ENCODE peak calls at places on chromosome 1, in five cellular contexts. I is activated CD8-positive, alpha-beta memory T cell treated with anti-CD3 and anti-CD28 coated beads for 1 hour; E is PC-3; J is activated T-helper 1 cell treated with anti-CD3 and anti-CD28 coated beads, Interleukin-2, amount 50 U/mL, for 16 hours; Z is LHCN-M2. L is an unnamed sample.

GRCh38 chr1:36386262-36387140 is 777 bp upstream of the STK40 start:
- DNase-seq in Z (peak), E (peak), J (peak), I (peak), L (peak)

GRCh38 chr1:206719169-206719839 is 34.6 kb downstream of the MAPKAPK2 start:
- DNase-seq in I (no peak), J (no peak), Z (no peak), E (no peak), L (no peak)

GRCh38 chr1:9816199-9816598 is 7.6 kb downstream of the CLSTN1 start:
- DNase-seq in E (no peak), Z (no peak), I (no peak), J (no peak), L (no peak)

GRCh38 chr1:151718011-151718431 is 1.4 kb upstream of the CELF3 start:
- DNase-seq in J (no peak), E (peak), Z (no peak), I (no peak), L (no peak)

GRCh38 chr1:57063427-57063826 is 97.6 kb upstream of the C8B start:
- DNase-seq in Z (no peak), E (no peak), J (no peak), I (no peak), L (no peak)

GRCh38 chr1:202203238-202204039 is 9.8 kb downstream of the LGR6 start:
- DNase-seq in J (no peak), I (no peak), E (no peak), Z (no peak), L (no peak)

GRCh38 chr1:199747984-199748383 is 279.5 kb upstream of the NR5A2 start:
- DNase-seq in E (no peak), Z (peak), J (no peak), I (no peak), L (no peak)

GRCh38 chr1:110612060-110612745 is 6.0 kb upstream of the KCNA2 start:
- DNase-seq in I (no peak), Z (no peak), J (no peak), E (peak), L (no peak)

GRCh38 chr1:30782361-30783243 is 25.0 kb upstream of the LAPTM5 start:
- DNase-seq in Z (peak), J (peak), E (peak), I (peak), L (peak)

GRCh38 chr1:36239941-36240637 is 15.8 kb downstream of the THRAP3 start:
- DNase-seq in I (no peak), Z (peak), E (no peak), J (no peak), L (no peak)

GRCh38 chr1:184473176-184473966 is 86.5 kb downstream of the C1orf21 start:
- DNase-seq in E (no peak), J (no peak), Z (no peak), I (no peak), L (no peak)

GRCh38 chr1:86616871-86617270 is 70.0 kb downstream of the CLCA4 start:
- DNase-seq in E (no peak), Z (no peak), J (no peak), I (no peak), L (no peak)

GRCh38 chr1:244964112-244964971 is 100.0 kb upstream of the HNRNPU start:
- DNase-seq in I (no peak), J (no peak), Z (peak), E (peak), L (no peak)

GRCh38 chr1:186187601-186188000 is 187.5 kb downstream of the TPR start:
- DNase-seq in E (peak), Z (no peak), I (no peak), J (no peak), L (no peak)

GRCh38 chr1:154661110-154661509 is 53.1 kb upstream of the ADAR start:
- DNase-seq in E (no peak), I (no peak), J (no peak), Z (no peak), L (no peak)

GRCh38 chr1:7389201-7389785 is 381.8 kb upstream of the VAMP3 start:
- DNase-seq in J (no peak), Z (peak), E (no peak), I (no peak), L (no peak)

GRCh38 chr1:58964880-58965279 is 181.0 kb upstream of the JUN start:
- DNase-seq in I (no peak), Z (peak), E (no peak), J (no peak), L (no peak)

GRCh38 chr1:42423621-42424200 is 32.1 kb downstream of the ZMYND12 start:
- DNase-seq in J (no peak), I (no peak), E (no peak), Z (peak), L (no peak)

GRCh38 chr1:117658676-117659075 is 52.8 kb downstream of the TENT5C start:
- DNase-seq in E (no peak), J (peak), Z (no peak), I (peak), L (no peak)

GRCh38 chr1:179103999-179104398 is 22.1 kb downstream of the TOR3A start:
- DNase-seq in Z (no peak), J (no peak), E (no peak), I (no peak), L (no peak)

GRCh38 chr1:161890574-161890973 is 124.5 kb downstream of the ATF6 start:
- DNase-seq in E (no peak), Z (no peak), J (no peak), I (no peak), L (no peak)

GRCh38 chr1:62230724-62231123 is 36.1 kb downstream of the L1TD1 start:
- DNase-seq in E (peak), Z (peak), I (no peak), J (no peak), L (no peak)

GRCh38 chr1:87333692-87334347 is 5.1 kb downstream of the LMO4 start:
- DNase-seq in I (no peak), E (no peak), Z (no peak), J (no peak), L (no peak)

GRCh38 chr1:159900086-159900680 is at the start of gene CFAP45:
- DNase-seq in J (no peak), I (no peak), Z (no peak), E (peak), L (no peak)

GRCh38 chr1:20063861-20064292 is 6.1 kb upstream of the PLA2G5 start:
- DNase-seq in E (peak), I (no peak), J (no peak), Z (peak), L (no peak)

GRCh38 chr1:173333581-173333980 is 126.5 kb upstream of the TNFSF4 start:
- DNase-seq in Z (peak), E (no peak), I (no peak), J (no peak), L (no peak)

GRCh38 chr1:162627662-162628296 is 4.5 kb upstream of the DDR2 start:
- DNase-seq in J (no peak), I (no peak), E (peak), Z (peak), L (no peak)

GRCh38 chr1:161069201-161069685 is 448 bp downstream of the ARHGAP30 start:
- DNase-seq in E (no peak), Z (no peak), I (no peak), J (no peak), L (no peak)

GRCh38 chr1:243727503-243728191 is 122.4 kb downstream of the AKT3 start:
- DNase-seq in Z (no peak), J (no peak), I (no peak), E (no peak), L (no peak)

GRCh38 chr1:205438213-205439158 is 16.6 kb upstream of the LEMD1 start:
- DNase-seq in E (peak), I (no peak), J (no peak), Z (peak), L (no peak)

GRCh38 chr1:177567393-177567792 is 396.6 kb downstream of the BRINP2 start:
- DNase-seq in J (no peak), E (peak), I (no peak), Z (peak), L (no peak)

GRCh38 chr1:184299076-184299790 is 87.6 kb upstream of the C1orf21 start:
- DNase-seq in E (peak), I (no peak), J (no peak), Z (peak), L (no peak)

GRCh38 chr1:19000065-19000464 is 43.6 kb upstream of the IFFO2 start:
- DNase-seq in I (no peak), Z (no peak), E (no peak), J (no peak), L (no peak)

GRCh38 chr1:115980998-115981993 is 5.0 kb downstream of the SLC22A15 start:
- DNase-seq in E (peak), J (no peak), I (no peak), Z (peak), L (no peak)

GRCh38 chr1:21818661-21819060 is 6.6 kb downstream of the LDLRAD2 start:
- DNase-seq in I (no peak), Z (peak), J (no peak), E (peak), L (no peak)

GRCh38 chr1:11845641-11846335 is 1.8 kb downstream of the NPPA start:
- DNase-seq in I (no peak), Z (peak), E (peak), J (no peak), L (no peak)

GRCh38 chr1:95017775-95018174 is 55.0 kb downstream of the ALG14 start:
- DNase-seq in E (peak), I (no peak), Z (no peak), J (no peak), L (no peak)

L was measured in stimulated activated CD8-positive, alpha-beta memory T cell treated with anti-CD3 and anti-CD28 coated beads, Interleukin-7, amount 100 ng/mL, for 1 hour.